ENCODE peak calls at places on chromosomes 16 and 17, in six cellular contexts. One of them, this sample, is unnamed.

GRCh38 chr17:73690581-73691135 is 46.4 kb upstream of the SDK2 start:
- DNase-seq in HCT116: no peak
- DNase-seq in GM03348: no peak
- DNase-seq in RPMI7951: peak
- DNase-seq in NCI-H510A: no peak
- DNase-seq in NCI-H1436: no peak
- DNase-seq in this sample: no peak

GRCh38 chr16:11446566-11447119 is 101.4 kb downstream of the RMI2 start:
- DNase-seq in HCT116: no peak
- DNase-seq in GM03348: no peak
- DNase-seq in RPMI7951: no peak
- DNase-seq in NCI-H510A: no peak
- DNase-seq in NCI-H1436: no peak
- DNase-seq in this sample: no peak

GRCh38 chr16:56606688-56607618 is 1.4 kb upstream of the MT2A start:
- DNase-seq in HCT116: peak
- DNase-seq in GM03348: peak
- DNase-seq in RPMI7951: peak
- DNase-seq in NCI-H510A: no peak
- DNase-seq in NCI-H1436: no peak
- DNase-seq in this sample: peak

GRCh38 chr16:22035094-22035675 is 27.3 kb downstream of the MOSMO start:
- DNase-seq in HCT116: no peak
- DNase-seq in GM03348: no peak
- DNase-seq in RPMI7951: no peak
- DNase-seq in NCI-H510A: no peak
- DNase-seq in NCI-H1436: no peak
- DNase-seq in this sample: no peak

GRCh38 chr16:50821586-50821985 is 79.7 kb downstream of the CYLD start:
- DNase-seq in HCT116: peak
- DNase-seq in GM03348: no peak
- DNase-seq in RPMI7951: peak
- DNase-seq in NCI-H510A: no peak
- DNase-seq in NCI-H1436: no peak
- DNase-seq in this sample: no peak

GRCh38 chr17:17568772-17569195 is 22.7 kb downstream of the PEMT start:
- DNase-seq in HCT116: peak
- DNase-seq in GM03348: peak
- DNase-seq in RPMI7951: peak
- DNase-seq in NCI-H510A: no peak
- DNase-seq in NCI-H1436: peak
- DNase-seq in this sample: peak

GRCh38 chr16:75445298-75445697 is 12.0 kb upstream of the CFDP1 start:
- DNase-seq in HCT116: no peak
- DNase-seq in GM03348: no peak
- DNase-seq in RPMI7951: no peak
- DNase-seq in NCI-H510A: no peak
- DNase-seq in NCI-H1436: no peak
- DNase-seq in this sample: no peak

GRCh38 chr16:73017321-73017720 is 30.6 kb downstream of the ZFHX3 start:
- DNase-seq in HCT116: no peak
- DNase-seq in GM03348: no peak
- DNase-seq in RPMI7951: no peak
- DNase-seq in NCI-H510A: no peak
- DNase-seq in NCI-H1436: no peak
- DNase-seq in this sample: no peak

GRCh38 chr17:17525956-17526355 is 29.8 kb upstream of the RASD1 start:
- DNase-seq in HCT116: no peak
- DNase-seq in GM03348: no peak
- DNase-seq in RPMI7951: no peak
- DNase-seq in NCI-H510A: no peak
- DNase-seq in NCI-H1436: no peak
- DNase-seq in this sample: no peak

GRCh38 chr17:17313350-17313991 is 10.3 kb downstream of the NT5M start:
- DNase-seq in HCT116: peak
- DNase-seq in GM03348: no peak
- DNase-seq in RPMI7951: no peak
- DNase-seq in NCI-H510A: peak
- DNase-seq in NCI-H1436: peak
- DNase-seq in this sample: no peak

GRCh38 chr16:50291719-50292565 is 25.6 kb downstream of the ADCY7 start:
- DNase-seq in HCT116: no peak
- DNase-seq in GM03348: no peak
- DNase-seq in RPMI7951: no peak
- DNase-seq in NCI-H510A: no peak
- DNase-seq in NCI-H1436: no peak
- DNase-seq in this sample: no peak

GRCh38 chr17:35843698-35844097 is 25.0 kb downstream of the HEATR9 start:
- DNase-seq in HCT116: no peak
- DNase-seq in GM03348: no peak
- DNase-seq in RPMI7951: no peak
- DNase-seq in NCI-H510A: no peak
- DNase-seq in NCI-H1436: no peak
- DNase-seq in this sample: no peak

GRCh38 chr16:85197611-85198566 is 85.6 kb upstream of the CIBAR2 start:
- DNase-seq in HCT116: no peak
- DNase-seq in GM03348: no peak
- DNase-seq in RPMI7951: no peak
- DNase-seq in NCI-H510A: no peak
- DNase-seq in NCI-H1436: no peak
- DNase-seq in this sample: peak

GRCh38 chr17:31631759-31632158 is 227.3 kb downstream of the COPRS start:
- DNase-seq in HCT116: no peak
- DNase-seq in GM03348: no peak
- DNase-seq in RPMI7951: peak
- DNase-seq in NCI-H510A: no peak
- DNase-seq in NCI-H1436: no peak
- DNase-seq in this sample: peak

GRCh38 chr16:3369073-3369472 is 13.4 kb downstream of the OR2C1 start:
- DNase-seq in HCT116: no peak
- DNase-seq in GM03348: no peak
- DNase-seq in RPMI7951: no peak
- DNase-seq in NCI-H510A: no peak
- DNase-seq in NCI-H1436: no peak
- DNase-seq in this sample: no peak

GRCh38 chr16:51048544-51048943 is 102.5 kb downstream of the SALL1 start:
- DNase-seq in HCT116: no peak
- DNase-seq in GM03348: no peak
- DNase-seq in RPMI7951: peak
- DNase-seq in NCI-H510A: no peak
- DNase-seq in NCI-H1436: no peak
- DNase-seq in this sample: peak

GRCh38 chr17:3815925-3816324 is 14.9 kb upstream of the ITGAE start:
- DNase-seq in HCT116: no peak
- DNase-seq in GM03348: no peak
- DNase-seq in RPMI7951: no peak
- DNase-seq in NCI-H510A: no peak
- DNase-seq in NCI-H1436: no peak
- DNase-seq in this sample: no peak